ENCODE peak calls at places on chromosomes 7 and 10, in four cellular contexts. One of them, this sample, is unnamed.

GRCh38 chr7:113652501-113652900 is 266.3 kb downstream of the PPP1R3A start:
- DNase-seq in ovary: no peak
- DNase-seq in sigmoid colon: no peak
- DNase-seq in esophagus muscularis mucosa: no peak
- DNase-seq in this sample: no peak

GRCh38 chr7:102152672-102153585 is 133.7 kb upstream of the SH2B2 start:
- DNase-seq in sigmoid colon: no peak
- DNase-seq in ovary: no peak
- DNase-seq in esophagus muscularis mucosa: no peak
- DNase-seq in this sample: no peak

GRCh38 chr7:65307651-65308299 is 65.9 kb upstream of the ZNF92 start:
- DNase-seq in esophagus muscularis mucosa: no peak
- DNase-seq in sigmoid colon: no peak
- DNase-seq in ovary: peak; percentile 29
- DNase-seq in this sample: peak; percentile 25

GRCh38 chr7:2542011-2542923 is 13.1 kb downstream of the BRAT1 start:
- DNase-seq in sigmoid colon: peak; percentile 56
- DNase-seq in esophagus muscularis mucosa: no peak
- DNase-seq in ovary: peak; percentile 16
- DNase-seq in this sample: no peak

GRCh38 chr10:9069136-9069535 is 1014.6 kb downstream of the GATA3 start:
- DNase-seq in ovary: no peak
- DNase-seq in sigmoid colon: no peak
- DNase-seq in esophagus muscularis mucosa: no peak
- DNase-seq in this sample: no peak

GRCh38 chr7:94295805-94296204 is 98.9 kb upstream of the COL1A2 start:
- DNase-seq in sigmoid colon: no peak
- DNase-seq in esophagus muscularis mucosa: no peak
- DNase-seq in ovary: no peak
- DNase-seq in this sample: no peak

GRCh38 chr10:77498829-77499228 is 138.8 kb downstream of the KCNMA1 start:
- DNase-seq in esophagus muscularis mucosa: no peak
- DNase-seq in ovary: no peak
- DNase-seq in sigmoid colon: no peak
- DNase-seq in this sample: no peak

GRCh38 chr10:49610015-49610734 is at the start of gene SLC18A3:
- DNase-seq in esophagus muscularis mucosa: no peak
- DNase-seq in ovary: no peak
- DNase-seq in sigmoid colon: peak; percentile 40
- DNase-seq in this sample: no peak

GRCh38 chr10:102009801-102010425 is 46.1 kb downstream of the ARMH3 start:
- DNase-seq in ovary: peak; percentile 30
- DNase-seq in esophagus muscularis mucosa: no peak
- DNase-seq in sigmoid colon: peak; percentile 65
- DNase-seq in this sample: peak; percentile 36

GRCh38 chr7:107064255-107064654 is 19.8 kb downstream of the PRKAR2B start:
- DNase-seq in ovary: no peak
- DNase-seq in sigmoid colon: no peak
- DNase-seq in esophagus muscularis mucosa: no peak
- DNase-seq in this sample: no peak

GRCh38 chr7:37832194-37832593 is 16.2 kb upstream of the NME8 start:
- DNase-seq in ovary: peak; percentile 69
- DNase-seq in sigmoid colon: peak; percentile 82
- DNase-seq in esophagus muscularis mucosa: no peak
- DNase-seq in this sample: no peak

GRCh38 chr10:59971915-59972314 is 65.6 kb upstream of the CCDC6 start:
- DNase-seq in sigmoid colon: no peak
- DNase-seq in ovary: no peak
- DNase-seq in esophagus muscularis mucosa: no peak
- DNase-seq in this sample: no peak

GRCh38 chr7:158073845-158074840 is 513.5 kb downstream of the PTPRN2 start:
- DNase-seq in ovary: no peak
- DNase-seq in esophagus muscularis mucosa: no peak
- DNase-seq in sigmoid colon: peak; percentile 53
- DNase-seq in this sample: no peak

GRCh38 chr10:35464805-35465456 is 128.6 kb downstream of the CCNY start:
- DNase-seq in sigmoid colon: no peak
- DNase-seq in ovary: no peak
- DNase-seq in esophagus muscularis mucosa: no peak
- DNase-seq in this sample: no peak

GRCh38 chr10:83153714-83154113 is 985.6 kb upstream of the GHITM start:
- DNase-seq in esophagus muscularis mucosa: no peak
- DNase-seq in sigmoid colon: no peak
- DNase-seq in ovary: no peak
- DNase-seq in this sample: no peak

GRCh38 chr10:4018054-4018511 is 233.1 kb upstream of the KLF6 start:
- DNase-seq in ovary: no peak
- DNase-seq in esophagus muscularis mucosa: no peak
- DNase-seq in sigmoid colon: no peak
- DNase-seq in this sample: no peak

GRCh38 chr10:4195214-4195613 is 410.2 kb upstream of the KLF6 start:
- DNase-seq in ovary: no peak
- DNase-seq in esophagus muscularis mucosa: no peak
- DNase-seq in sigmoid colon: no peak
- DNase-seq in this sample: no peak

GRCh38 chr10:5002013-5002727 is 1.5 kb downstream of the AKR1C2 start:
- DNase-seq in sigmoid colon: no peak
- DNase-seq in esophagus muscularis mucosa: no peak
- DNase-seq in ovary: no peak
- DNase-seq in this sample: no peak

GRCh38 chr7:125255793-125256192 is 326.2 kb upstream of the POT1 start:
- DNase-seq in ovary: no peak
- DNase-seq in esophagus muscularis mucosa: no peak
- DNase-seq in sigmoid colon: no peak
- DNase-seq in this sample: no peak

GRCh38 chr10:128744092-128744491 is 617.9 kb upstream of the MKI67 start:
- DNase-seq in esophagus muscularis mucosa: no peak
- DNase-seq in sigmoid colon: no peak
- DNase-seq in ovary: no peak
- DNase-seq in this sample: no peak

GRCh38 chr7:120171406-120171805 is 101.6 kb upstream of the KCND2 start:
- DNase-seq in ovary: no peak
- DNase-seq in sigmoid colon: no peak
- DNase-seq in esophagus muscularis mucosa: no peak
- DNase-seq in this sample: no peak

GRCh38 chr10:929965-930364 is 1.5 kb downstream of the LARP4B start:
- DNase-seq in ovary: no peak
- DNase-seq in sigmoid colon: no peak
- DNase-seq in esophagus muscularis mucosa: no peak
- DNase-seq in this sample: no peak

GRCh38 chr7:101126651-101127459 is at the start of gene SERPINE1:
- DNase-seq in sigmoid colon: peak; percentile 96
- DNase-seq in ovary: peak; percentile 95
- DNase-seq in esophagus muscularis mucosa: peak; percentile 97
- DNase-seq in this sample: peak; percentile 52
- TF ChIP-seq POLR2A in sigmoid colon: peak; percentile 13
- TF ChIP-seq POLR2A in ovary: peak; percentile 93
- TF ChIP-seq POLR2A in esophagus muscularis mucosa: peak; percentile 54
- TF ChIP-seq POLR2A in this sample: peak; percentile 36

DNA sequence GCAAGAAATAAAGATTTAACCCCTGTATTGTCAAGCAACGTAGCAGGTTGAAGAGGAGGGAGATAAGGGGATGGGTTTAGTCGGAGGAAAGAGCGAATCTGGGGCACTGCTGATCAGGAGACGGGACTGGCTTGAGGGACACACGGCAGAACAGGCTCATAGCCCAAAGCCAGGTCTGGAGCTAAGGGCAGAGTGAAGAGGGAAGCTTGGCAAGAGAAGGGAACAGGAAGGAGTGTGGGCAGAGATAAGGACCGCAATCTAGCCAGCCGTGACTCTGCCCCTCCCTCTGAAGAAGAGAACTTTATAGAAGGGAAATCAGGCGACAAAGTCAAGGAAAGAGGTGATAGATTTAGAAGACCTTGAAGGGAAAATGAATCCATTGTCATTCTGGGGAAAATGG is 67.6 kb downstream of the CAV1 start:
- DNase-seq in sigmoid colon: no peak
- DNase-seq in ovary: no peak
- DNase-seq in esophagus muscularis mucosa: no peak
- DNase-seq in this sample: no peak
- TF ChIP-seq POLR2A in sigmoid colon: no peak
- TF ChIP-seq POLR2A in ovary: no peak
- TF ChIP-seq POLR2A in esophagus muscularis mucosa: no peak
- TF ChIP-seq POLR2A in this sample: no peak

DNA sequence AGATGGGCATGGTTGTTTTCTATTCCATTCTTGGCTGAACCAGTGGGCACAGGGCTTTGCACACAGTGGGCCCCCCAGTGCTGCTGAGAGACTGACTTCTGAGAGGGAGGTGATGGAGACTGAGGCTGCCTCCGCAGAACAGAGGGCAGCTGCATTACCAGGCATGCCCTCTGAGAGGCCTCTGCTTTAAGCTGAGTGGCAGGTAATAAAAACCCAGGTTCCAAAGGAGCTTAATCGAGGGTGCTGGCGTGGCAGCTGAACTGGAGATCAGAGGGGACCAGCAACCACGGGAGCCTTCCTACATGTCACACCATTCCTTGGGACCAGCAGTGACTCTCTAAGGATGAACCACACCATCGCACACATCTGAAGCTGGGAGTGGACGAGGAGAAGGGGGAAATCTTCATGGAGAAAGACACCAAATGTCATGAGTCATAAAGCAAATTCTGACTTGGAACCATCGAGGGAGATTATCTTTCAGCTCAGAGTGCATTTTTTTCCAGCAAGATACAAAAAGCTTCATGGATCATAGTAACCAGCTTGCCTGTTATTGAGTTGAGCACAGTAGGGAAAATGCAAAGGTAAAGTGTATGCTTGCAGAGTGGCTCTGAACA is 24.6 kb downstream of the HIPK2 start:
- DNase-seq in ovary: no peak
- DNase-seq in sigmoid colon: no peak
- DNase-seq in esophagus muscularis mucosa: no peak
- DNase-seq in this sample: no peak
- TF ChIP-seq POLR2A in ovary: no peak
- TF ChIP-seq POLR2A in sigmoid colon: no peak
- TF ChIP-seq POLR2A in esophagus muscularis mucosa: no peak
- TF ChIP-seq POLR2A in this sample: no peak

DNA sequence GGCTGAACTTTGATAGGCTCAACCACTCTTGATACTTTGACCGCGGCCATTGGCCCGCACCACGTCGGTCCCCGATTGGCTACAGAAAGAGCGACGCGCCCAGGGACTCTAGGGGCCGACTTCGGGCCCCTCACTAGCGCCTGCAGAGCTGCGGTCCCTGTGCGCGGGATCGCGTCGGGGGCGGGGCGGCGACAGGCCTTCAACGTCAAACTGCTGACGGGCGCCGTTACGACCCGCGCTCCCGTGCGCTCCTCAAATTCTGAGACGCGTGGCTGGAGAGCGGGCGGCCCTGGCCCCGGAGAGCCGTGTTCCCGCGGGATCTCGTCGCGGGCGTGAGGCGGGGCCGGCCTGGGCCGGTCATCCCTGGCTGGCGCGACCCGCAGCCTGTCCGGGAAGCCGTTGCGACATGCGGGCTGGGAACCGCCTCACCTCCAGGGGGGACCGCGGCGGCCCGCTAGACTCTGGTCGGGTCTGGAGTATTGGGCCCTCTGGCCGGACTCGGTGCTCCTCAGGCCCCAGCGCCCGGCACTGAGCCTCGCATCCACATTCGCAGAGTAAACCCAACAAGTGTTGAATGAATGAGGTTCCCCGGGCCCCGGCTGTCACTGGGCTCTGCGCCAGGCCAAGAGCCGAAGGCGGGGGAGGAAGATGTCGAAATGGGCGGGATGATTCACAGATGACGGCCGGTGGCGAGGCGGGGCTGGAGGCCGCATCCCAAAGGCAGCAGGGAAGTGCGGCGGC is 644 bp upstream of the SLC25A28 start:
- DNase-seq in ovary: peak; percentile 96
- DNase-seq in esophagus muscularis mucosa: peak; percentile 99
- DNase-seq in sigmoid colon: peak; percentile 98
- DNase-seq in this sample: peak; percentile 82
- TF ChIP-seq POLR2A in ovary: peak; percentile 64
- TF ChIP-seq POLR2A in esophagus muscularis mucosa: peak; percentile 62
- TF ChIP-seq POLR2A in sigmoid colon: peak; percentile 77
- TF ChIP-seq POLR2A in this sample: peak; percentile 80

DNA sequence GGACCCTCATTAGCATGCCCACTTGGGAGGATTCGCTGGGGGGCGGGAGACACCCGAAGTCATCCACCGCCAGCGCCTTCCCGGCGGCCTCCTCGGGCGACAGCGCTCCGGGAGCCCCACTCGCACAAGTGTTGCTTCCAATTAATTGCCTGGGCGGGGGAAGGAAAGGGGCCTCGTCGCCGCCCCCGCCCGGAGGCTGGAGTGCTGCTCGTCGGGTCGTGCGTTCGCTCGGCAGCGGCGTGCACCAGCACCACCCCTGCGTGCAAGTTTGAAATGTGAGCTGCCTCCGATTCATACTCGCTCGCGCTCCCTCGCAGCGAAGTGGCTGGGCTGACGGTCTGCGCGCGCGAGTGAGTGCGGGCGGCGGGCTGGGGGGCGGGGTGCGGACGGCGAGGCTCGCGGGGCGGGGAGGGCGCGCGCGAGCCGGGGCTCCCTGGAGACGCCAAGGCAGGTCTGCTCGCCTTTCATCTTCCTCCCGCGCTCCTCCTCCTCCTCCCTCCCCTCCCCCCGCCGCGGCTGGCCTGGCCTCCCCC is 104.6 kb upstream of the PPIF start:
- DNase-seq in sigmoid colon: peak; percentile 92
- DNase-seq in esophagus muscularis mucosa: no peak
- DNase-seq in ovary: peak; percentile 75
- DNase-seq in this sample: peak; percentile 78
- TF ChIP-seq POLR2A in sigmoid colon: peak; percentile 69
- TF ChIP-seq POLR2A in esophagus muscularis mucosa: no peak
- TF ChIP-seq POLR2A in ovary: no peak
- TF ChIP-seq POLR2A in this sample: peak; percentile 49